ENCODE peak calls at places on chromosome 4, in seven cellular contexts. S is left lung, E is AG04450, O is tibial nerve, K is neural progenitor cell, H is tibial artery, V is IMR-90. F is an unnamed sample.
A peak's percentile ranks its signal among the peaks of the same experiment; 100 is the strongest.

GRCh38 chr4:44425614-44426208 is 22.9 kb downstream of the KCTD8 start:
- DNase-seq in S (no peak), E (no peak), O (no peak), K (peak; percentile 72), H (no peak), V (peak; percentile 2), F (no peak)

GRCh38 chr4:152956650-152957436 is 20.7 kb downstream of the FHDC1 start:
- DNase-seq in S (no peak), E (peak; percentile 18), O (no peak), K (no peak), H (no peak), V (peak; percentile 64), F (no peak)

GRCh38 chr4:38523524-38524448 is 140.2 kb upstream of the KLF3 start:
- DNase-seq in S (peak; percentile 38), E (no peak), O (no peak), K (no peak), H (no peak), V (no peak), F (no peak)

GRCh38 chr4:140326395-140326993 is 47.0 kb upstream of the SCOC start:
- DNase-seq in S (no peak), E (no peak), O (peak; percentile 40), K (peak; percentile 56), H (no peak), V (peak; percentile 65), F (peak; percentile 76)

GRCh38 chr4:78058591-78059523 is 1.7 kb downstream of the FRAS1 start:
- DNase-seq in S (peak; percentile 55), E (no peak), O (peak; percentile 22), K (peak; percentile 91), H (peak; percentile 68), V (no peak), F (no peak)

GRCh38 chr4:37268311-37268710 is 23.8 kb downstream of the NWD2 start:
- DNase-seq in S (no peak), E (no peak), O (no peak), K (no peak), H (no peak), V (no peak), F (no peak)

GRCh38 chr4:46258436-46258835 is 131.5 kb downstream of the GABRA2 start:
- DNase-seq in S (no peak), E (no peak), O (no peak), K (no peak), H (no peak), V (no peak), F (no peak)

GRCh38 chr4:178196751-178197150 is 754.5 kb upstream of the AGA start:
- DNase-seq in S (no peak), E (no peak), O (no peak), K (no peak), H (no peak), V (no peak), F (no peak)

GRCh38 chr4:6694177-6694901 is 661 bp downstream of the S100P start:
- DNase-seq in S (no peak), E (no peak), O (no peak), K (no peak), H (no peak), V (no peak), F (no peak)

GRCh38 chr4:166657261-166657660 is 577.0 kb downstream of the SPOCK3 start:
- DNase-seq in S (no peak), E (no peak), O (no peak), K (no peak), H (no peak), V (no peak), F (no peak)

GRCh38 chr4:1091561-1091995 is 21.8 kb downstream of the RNF212 start:
- DNase-seq in S (no peak), E (no peak), O (no peak), K (no peak), H (no peak), V (no peak), F (no peak)

GRCh38 chr4:126748736-126749135 is 884.0 kb upstream of the INTU start:
- DNase-seq in S (no peak), E (no peak), O (no peak), K (no peak), H (no peak), V (peak; percentile 72), F (no peak)

GRCh38 chr4:85246055-85246454 is 228.9 kb upstream of the ARHGAP24 start:
- DNase-seq in S (no peak), E (no peak), O (no peak), K (no peak), H (no peak), V (no peak), F (no peak)

GRCh38 chr4:42708625-42709024 is 51.7 kb upstream of the ATP8A1 start:
- DNase-seq in S (no peak), E (no peak), O (no peak), K (no peak), H (no peak), V (no peak), F (no peak)

GRCh38 chr4:113674251-113674650 is 87.3 kb downstream of the CAMK2D start:
- DNase-seq in S (no peak), E (no peak), O (peak; percentile 30), K (no peak), H (no peak), V (no peak), F (no peak)

GRCh38 chr4:15719506-15719905 is 16.6 kb downstream of the BST1 start:
- DNase-seq in S (peak; percentile 46), E (no peak), O (no peak), K (no peak), H (no peak), V (no peak), F (no peak)

GRCh38 chr4:72969957-72970356 is 99.6 kb downstream of the COX18 start:
- DNase-seq in S (no peak), E (peak; percentile 1), O (peak; percentile 7), K (peak; percentile 66), H (peak; percentile 68), V (peak; percentile 9), F (no peak)

GRCh38 chr4:48271626-48272025 is 2.0 kb upstream of the TEC start:
- DNase-seq in S (no peak), E (no peak), O (no peak), K (no peak), H (no peak), V (no peak), F (no peak)
- H3K27ac ChIP-seq in S (no peak overlapping the region), E (no peak overlapping the region), O (no peak overlapping the region), K (no peak overlapping the region), H (no peak overlapping the region), V (no peak overlapping the region), F (no peak overlapping the region)

GRCh38 chr4:122146652-122147051 is 5.5 kb upstream of the BLTP1 start:
- DNase-seq in S (no peak), E (no peak), O (no peak), K (no peak), H (no peak), V (no peak), F (no peak)

GRCh38 chr4:122156819-122157218 is 4.7 kb downstream of the BLTP1 start:
- DNase-seq in S (no peak), E (no peak), O (no peak), K (no peak), H (no peak), V (peak; percentile 21), F (no peak)

GRCh38 chr4:122152699-122153328 is 683 bp downstream of the BLTP1 start:
- DNase-seq in S (peak; percentile 52), E (no peak), O (peak; percentile 10), K (peak; percentile 58), H (peak; percentile 69), V (peak; percentile 25), F (peak; percentile 72)

GRCh38 chr4:122151982-122152698 is at the start of gene BLTP1:
- DNase-seq in S (peak; percentile 94), E (peak; percentile 51), O (peak; percentile 73), K (peak; percentile 95), H (peak; percentile 93), V (peak; percentile 75), F (peak; percentile 95)

GRCh38 chr4:122150896-122151295 is 1.2 kb upstream of the BLTP1 start:
- DNase-seq in S (no peak), E (no peak), O (no peak), K (no peak), H (no peak), V (no peak), F (peak; percentile 52)
- H3K27ac ChIP-seq in S (peak overlapping the region; percentile 88), E (no peak overlapping the region), O (peak overlapping the region; percentile 98), K (no peak overlapping the region), H (peak overlapping the region; percentile 95), V (no peak overlapping the region), F (no peak overlapping the region)

DNA sequence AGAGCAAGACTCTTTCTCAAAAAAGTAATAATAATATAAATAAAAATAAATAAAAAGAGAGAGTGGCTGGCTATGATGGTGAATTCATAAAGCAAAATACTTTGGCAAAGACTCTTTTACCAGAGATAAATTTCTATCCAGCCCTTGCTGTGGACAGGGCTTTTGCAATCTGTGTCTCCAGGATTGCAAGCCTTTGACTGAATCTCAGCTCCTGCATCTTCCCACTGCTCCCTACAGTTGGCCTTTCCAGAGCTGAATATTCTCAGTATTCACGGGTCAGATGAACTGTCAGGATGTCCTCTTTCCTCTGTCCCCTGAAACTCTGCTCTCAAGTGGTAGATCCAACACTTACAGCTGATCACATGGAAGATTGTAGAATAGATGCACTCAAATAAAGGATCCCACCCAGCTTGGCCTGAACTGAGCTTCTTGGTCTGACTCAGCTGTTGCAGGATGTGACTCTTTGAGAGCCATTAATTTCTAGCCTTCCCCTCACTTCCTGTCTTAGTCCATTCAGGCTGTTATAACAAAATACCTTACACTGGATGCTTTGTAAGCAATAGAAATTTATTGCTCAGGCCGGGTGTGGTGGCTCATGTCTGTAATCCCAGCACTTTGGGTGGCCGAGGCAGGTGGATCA is 123.4 kb upstream of the GUCY1A1 start:
- DNase-seq in S (no peak), E (no peak), O (no peak), K (no peak), H (no peak), V (peak; percentile 83), F (peak; percentile 62)
- H3K27ac ChIP-seq in S (no peak overlapping the region), E (peak overlapping the region; percentile 39), O (no peak overlapping the region), K (no peak overlapping the region), H (no peak overlapping the region), V (no peak overlapping the region), F (peak overlapping the region; percentile 69)

GRCh38 chr4:183244506-183244905 is 75.6 kb downstream of the CLDN22 start:
- DNase-seq in S (no peak), E (no peak), O (no peak), K (no peak), H (no peak), V (no peak), F (no peak)

GRCh38 chr4:183241771-183242170 is 78.3 kb downstream of the CLDN22 start:
- DNase-seq in S (no peak), E (no peak), O (no peak), K (no peak), H (no peak), V (no peak), F (no peak)

GRCh38 chr4:183241322-183241640 is 78.8 kb downstream of the CLDN22 start:
- DNase-seq in S (no peak), E (peak; percentile 54), O (no peak), K (no peak), H (no peak), V (peak; percentile 93), F (no peak)

GRCh38 chr4:183240581-183241321 is 79.3 kb downstream of the CLDN22 start:
- DNase-seq in S (no peak), E (no peak), O (no peak), K (no peak), H (no peak), V (no peak), F (no peak)

DNA sequence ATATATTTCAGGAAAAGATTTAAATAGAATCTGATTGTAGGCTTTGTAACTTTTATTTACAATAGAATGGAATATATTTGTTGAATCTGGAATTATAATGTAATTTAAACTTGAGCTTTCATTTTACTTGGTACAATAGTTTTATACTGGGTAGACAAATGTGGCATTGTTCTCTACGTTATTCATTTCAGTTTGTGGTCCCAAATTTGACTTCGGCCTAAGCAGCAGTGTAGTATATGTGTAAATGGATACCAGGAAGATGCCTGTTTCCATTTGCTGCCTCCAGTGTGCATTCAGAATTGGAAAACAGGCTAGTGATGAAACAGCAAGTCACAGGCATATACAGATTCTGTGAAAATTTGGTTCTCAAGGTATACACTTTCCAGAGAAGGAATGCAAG is 77.8 kb downstream of the CLDN22 start:
- DNase-seq in S (no peak), E (no peak), O (no peak), K (no peak), H (no peak), V (no peak), F (no peak)
- H3K27ac ChIP-seq in S (no peak overlapping the region), E (no peak overlapping the region), O (peak overlapping the region; percentile 70), K (no peak overlapping the region), H (no peak overlapping the region), V (no peak overlapping the region), F (no peak overlapping the region)